ENCODE peak calls at places on chromosomes 5 and 9, in seven cellular contexts. X is CD4-positive, alpha-beta memory T cell; B is aorta; J is Panc1; H is heart right ventricle; F is GM23338; Q is SJSA1. D is an unnamed sample.

GRCh38 chr5:26889810-26890209 is 148.6 kb downstream of the CDH9 start:
- DNase-seq in F (no peak), Q (no peak), J (no peak), X (no peak), B (no peak), H (no peak), D (peak; percentile 46)

GRCh38 chr5:98774192-98775046 is 956 bp downstream of the RGMB start:
- DNase-seq in X (peak; percentile 57), F (peak; percentile 85), H (peak; percentile 55), J (no peak), B (peak; percentile 64), Q (peak; percentile 88), D (peak; percentile 74)

GRCh38 chr9:129162901-129163670 is 15.0 kb downstream of the IER5L start:
- DNase-seq in F (no peak), B (no peak), X (no peak), J (no peak), Q (no peak), H (no peak), D (no peak)

GRCh38 chr5:170917113-170917512 is 55.3 kb downstream of the RANBP17 start:
- DNase-seq in B (no peak), J (no peak), H (no peak), F (no peak), X (no peak), Q (no peak), D (peak; percentile 44)

GRCh38 chr5:142529626-142530278 is 156.1 kb downstream of the FGF1 start:
- DNase-seq in H (no peak), Q (peak; percentile 53), F (no peak), J (peak; percentile 72), B (no peak), X (no peak), D (no peak)

GRCh38 chr5:153513171-153513570 is 22.7 kb downstream of the GRIA1 start:
- DNase-seq in F (no peak), B (no peak), H (no peak), Q (no peak), J (no peak), X (no peak), D (no peak)

GRCh38 chr5:96151891-96152290 is 190.2 kb upstream of the ELL2 start:
- DNase-seq in Q (no peak), J (no peak), H (no peak), F (no peak), B (no peak), X (no peak), D (peak; percentile 38)

GRCh38 chr9:35675732-35676392 is 2.1 kb downstream of the CA9 start:
- DNase-seq in H (peak; percentile 49), X (no peak), B (peak; percentile 62), J (no peak), Q (no peak), F (peak; percentile 96), D (no peak)

GRCh38 chr9:34610434-34611206 is 1.3 kb downstream of the RPP25L start:
- DNase-seq in Q (no peak), H (no peak), B (peak; percentile 37), J (no peak), X (no peak), F (no peak), D (peak; percentile 41)

GRCh38 chr9:71891557-71892189 is 19.3 kb downstream of the ABHD17B start:
- DNase-seq in H (no peak), B (no peak), X (no peak), Q (no peak), J (no peak), F (no peak), D (no peak)

GRCh38 chr9:4297151-4297794 is 2.6 kb downstream of the GLIS3 start:
- DNase-seq in F (peak; percentile 84), X (peak; percentile 11), H (peak; percentile 74), J (no peak), Q (peak; percentile 83), B (peak; percentile 90), D (peak; percentile 49)

GRCh38 chr5:91885291-91886265 is 502.5 kb upstream of the ARRDC3 start:
- DNase-seq in H (no peak), X (no peak), Q (no peak), F (no peak), B (no peak), J (no peak), D (no peak)

GRCh38 chr9:77917800-77918199 is 113.8 kb downstream of the GNAQ start:
- DNase-seq in J (no peak), X (no peak), F (no peak), H (no peak), Q (no peak), B (no peak), D (no peak)

GRCh38 chr9:95463145-95464060 is 53.4 kb downstream of the PTCH1 start:
- DNase-seq in H (no peak), B (no peak), F (no peak), J (no peak), Q (no peak), X (no peak), D (no peak)

GRCh38 chr9:117409321-117409720 is 5.5 kb downstream of the ASTN2 start:
- DNase-seq in B (no peak), X (no peak), F (peak; percentile 41), Q (no peak), J (no peak), H (no peak), D (no peak)

GRCh38 chr9:109974918-109975276 is 194.9 kb downstream of the PALM2AKAP2 start:
- DNase-seq in F (no peak), B (no peak), X (no peak), J (no peak), Q (no peak), H (no peak), D (no peak)

GRCh38 chr9:92638621-92639101 is 31.3 kb downstream of the IPPK start:
- DNase-seq in B (peak; percentile 22), H (no peak), J (no peak), X (no peak), F (no peak), Q (no peak), D (no peak)

GRCh38 chr5:95284512-95285405 is at the start of gene MCTP1:
- DNase-seq in Q (peak; percentile 22), X (no peak), F (peak; percentile 67), J (no peak), B (peak; percentile 47), H (no peak), D (no peak)

GRCh38 chr9:38041564-38042267 is 27.3 kb downstream of the SHB start:
- DNase-seq in H (no peak), J (no peak), Q (no peak), B (no peak), F (no peak), X (no peak), D (no peak)
- H3K4me1 ChIP-seq in H (peaks cover 75% of the 10 kb centered on the region), J (peaks cover 98% of the 10 kb centered on the region), Q (peaks cover 59% of the 10 kb centered on the region), B (no peaks in the 10 kb centered on the region), F (peaks cover 11% of the 10 kb centered on the region), X (no peaks in the 10 kb centered on the region), D (peaks cover 84% of the 10 kb centered on the region)

DNA sequence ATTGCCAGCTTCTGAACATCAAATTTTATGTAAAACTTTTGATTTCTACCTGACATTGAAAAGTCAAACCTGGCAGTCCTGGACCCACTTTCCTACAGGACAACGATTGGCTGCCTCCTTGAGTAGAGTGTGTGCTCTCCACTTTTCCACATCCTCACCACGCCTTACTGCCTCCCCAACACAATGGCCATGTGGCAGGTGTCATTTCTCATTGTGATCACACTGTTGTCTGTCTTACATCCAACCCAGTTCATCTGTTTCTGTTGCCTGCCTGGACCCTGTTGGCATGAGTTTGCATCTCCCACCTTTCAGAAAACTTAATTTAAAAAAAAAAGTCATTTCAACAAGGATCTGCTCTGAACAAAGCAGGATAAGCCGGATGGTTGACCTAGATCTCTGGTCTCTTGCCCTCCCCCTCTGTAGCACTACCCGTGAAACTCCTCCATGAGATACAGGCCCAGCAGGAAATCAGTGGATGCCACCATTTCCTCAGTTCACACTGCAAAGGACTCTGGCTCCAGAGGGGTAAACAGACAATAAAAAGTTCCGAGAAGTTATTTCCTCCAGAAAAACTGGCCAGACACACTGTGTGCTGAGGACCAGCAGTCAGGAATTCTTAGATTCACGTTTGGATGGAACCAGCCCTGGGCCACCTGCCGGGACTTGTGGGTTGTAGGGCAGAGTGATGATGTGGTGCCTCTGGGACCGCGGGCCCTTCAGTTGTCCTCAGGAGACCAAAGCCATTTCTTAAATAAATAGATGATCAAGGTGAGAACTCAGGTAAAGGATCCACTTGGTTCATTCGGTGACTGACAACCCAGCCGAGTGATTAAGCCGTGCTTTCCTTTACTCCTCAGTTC is 48.6 kb downstream of the AMBP start:
- DNase-seq in Q (no peak), F (no peak), B (no peak), J (no peak), X (no peak), H (no peak), D (no peak)
- H3K4me1 ChIP-seq in Q (no peaks in the 10 kb centered on the region), F (no peaks in the 10 kb centered on the region), B (no peaks in the 10 kb centered on the region), J (no peaks in the 10 kb centered on the region), X (no peaks in the 10 kb centered on the region), H (no peaks in the 10 kb centered on the region), D (no peaks in the 10 kb centered on the region)

GRCh38 chr5:74250304-74251102 is 390.0 kb downstream of the ENC1 start:
- DNase-seq in B (no peak), F (no peak), X (no peak), Q (no peak), J (no peak), H (no peak), D (no peak)
- H3K4me1 ChIP-seq in B (no peaks in the 10 kb centered on the region), F (peaks cover 4% of the 10 kb centered on the region), X (no peaks in the 10 kb centered on the region), Q (peaks cover 17% of the 10 kb centered on the region), J (no peaks in the 10 kb centered on the region), H (peaks cover 14% of the 10 kb centered on the region), D (no peaks in the 10 kb centered on the region)

GRCh38 chr9:14348241-14349140 is 34.5 kb upstream of the NFIB start:
- DNase-seq in Q (no peak), X (no peak), J (no peak), B (no peak), F (peak; percentile 75), H (peak; percentile 30), D (no peak)

GRCh38 chr9:14346826-14347407 is 33.0 kb upstream of the NFIB start:
- DNase-seq in B (peak; percentile 59), X (no peak), H (peak; percentile 53), Q (no peak), J (no peak), F (peak; percentile 54), D (no peak)

GRCh38 chr9:14349141-14349817 is 35.3 kb upstream of the NFIB start:
- DNase-seq in X (no peak), H (peak; percentile 23), F (no peak), B (no peak), J (no peak), Q (no peak), D (no peak)

GRCh38 chr9:14346301-14346721 is 32.4 kb upstream of the NFIB start:
- DNase-seq in B (no peak), J (no peak), Q (no peak), X (no peak), H (peak; percentile 49), F (peak; percentile 75), D (no peak)

DNA sequence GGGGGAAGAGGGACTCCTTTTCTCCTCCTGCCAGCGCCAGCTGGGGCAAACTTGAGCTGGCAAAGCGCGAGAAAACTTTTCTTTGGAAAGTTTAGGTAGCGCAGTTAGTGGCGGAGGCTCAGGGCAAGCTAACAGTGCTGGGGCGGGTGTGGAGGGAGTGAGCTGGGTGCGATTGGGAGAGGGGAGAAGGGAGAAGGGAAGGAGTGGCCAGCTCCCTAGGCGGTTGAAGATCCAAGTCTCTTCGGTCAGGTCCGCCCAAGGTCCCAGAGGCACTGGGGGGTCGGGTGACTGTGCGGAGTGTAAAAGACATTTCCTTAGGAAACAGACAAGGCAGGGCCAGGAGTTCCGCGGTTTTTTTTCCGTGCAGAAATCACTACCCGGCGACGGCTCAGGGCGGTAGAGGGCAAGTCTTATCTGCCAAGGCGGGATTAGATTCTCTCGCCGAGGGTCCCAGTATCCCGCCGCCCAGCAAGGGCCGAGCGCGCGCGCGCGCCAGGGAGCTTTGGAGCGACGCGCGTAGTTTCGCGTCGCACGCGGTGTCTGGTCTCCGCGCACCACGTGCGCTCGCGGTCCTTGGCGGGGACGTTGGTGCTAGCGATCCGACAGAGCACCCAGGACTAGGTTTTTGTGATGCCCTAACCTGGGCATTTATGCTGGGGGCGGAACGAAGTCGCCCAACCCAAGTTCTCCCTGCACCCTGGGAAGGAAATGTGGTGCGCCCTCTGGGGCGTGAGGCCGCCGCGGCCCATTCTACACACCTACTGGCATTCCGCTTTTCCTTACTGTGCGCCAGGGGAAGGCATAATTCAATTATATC is 33.7 kb upstream of the NFIB start:
- DNase-seq in B (peak; percentile 66), Q (no peak), X (no peak), H (peak; percentile 67), J (no peak), F (peak; percentile 76), D (no peak)
- H3K4me1 ChIP-seq in B (peaks cover 2% of the 10 kb centered on the region), Q (peaks cover 5% of the 10 kb centered on the region), X (peaks cover 3% of the 10 kb centered on the region), H (peaks cover 57% of the 10 kb centered on the region), J (no peaks in the 10 kb centered on the region), F (peaks cover 68% of the 10 kb centered on the region), D (no peaks in the 10 kb centered on the region)

D was measured in Karpas-422.